ENCODE peak calls at places on chromosomes 1 and 21, in four cellular contexts. I is GM12891; C is EH; A is CD4-positive, alpha-beta T cell. R is an unnamed sample.

GRCh38 chr1:245768596-245768995 is 613.8 kb downstream of the KIF26B start:
- DNase-seq in A (no peak), C (no peak), I (no peak), R (no peak)

GRCh38 chr1:48235652-48236051 is 13.1 kb downstream of the SLC5A9 start:
- DNase-seq in C (no peak), I (no peak), A (no peak), R (no peak)

GRCh38 chr1:147245586-147246021 is 3.1 kb downstream of the CHD1L start:
- DNase-seq in A (no peak), C (no peak), I (no peak), R (no peak)

GRCh38 chr1:178283409-178283808 is 189.5 kb downstream of the RASAL2 start:
- DNase-seq in I (no peak), C (no peak), A (no peak), R (peak)

GRCh38 chr1:31891280-31891679 is 46.9 kb downstream of the PTP4A2 start:
- DNase-seq in C (no peak), I (no peak), A (no peak), R (no peak)

GRCh38 chr1:1173793-1174415 is at the start of gene TTLL10:
- DNase-seq in A (peak), C (no peak), I (no peak), R (no peak)

GRCh38 chr1:185695299-185695698 is 38.9 kb upstream of the HMCN1 start:
- DNase-seq in I (no peak), C (no peak), A (no peak), R (peak)

GRCh38 chr1:59116920-59117542 is 179.9 kb upstream of the FGGY start:
- DNase-seq in A (no peak), C (peak), I (no peak), R (no peak)

GRCh38 chr1:167520711-167521206 is 2.4 kb upstream of the CD247 start:
- DNase-seq in C (no peak), A (no peak), I (no peak), R (no peak)

GRCh38 chr1:204989266-204990058 is 53.5 kb upstream of the CNTN2 start:
- DNase-seq in C (peak), A (peak), I (peak), R (peak)

GRCh38 chr1:67688526-67689219 is 3.7 kb downstream of the GADD45A start:
- DNase-seq in A (no peak), C (no peak), I (no peak), R (no peak)

GRCh38 chr1:2999571-2999970 is 21.7 kb upstream of the ACTRT2 start:
- DNase-seq in A (no peak), I (no peak), C (no peak), R (no peak)

GRCh38 chr1:240967070-240967724 is 355.2 kb upstream of the GREM2 start:
- DNase-seq in I (no peak), C (peak), A (no peak), R (peak)

GRCh38 chr1:180002437-180002836 is 47.8 kb downstream of the CEP350 start:
- DNase-seq in C (peak), A (no peak), I (no peak), R (no peak)

GRCh38 chr1:111924786-111925185 is 64.7 kb downstream of the KCND3 start:
- DNase-seq in A (no peak), I (no peak), C (no peak), R (no peak)

GRCh38 chr1:69196071-69196470 is 371.7 kb upstream of the LRRC7 start:
- DNase-seq in C (no peak), A (no peak), I (no peak), R (no peak)

GRCh38 chr1:199282910-199283309 is 644.1 kb downstream of the PTPRC start:
- DNase-seq in I (no peak), A (no peak), C (peak), R (no peak)

GRCh38 chr1:68438310-68438709 is 11.4 kb downstream of the RPE65 start:
- DNase-seq in A (no peak), C (no peak), I (no peak), R (no peak)

GRCh38 chr1:26283871-26284596 is 4.1 kb downstream of the SH3BGRL3 start:
- DNase-seq in C (no peak), A (no peak), I (no peak), R (no peak)

GRCh38 chr1:163231385-163231784 is 28.7 kb upstream of the RGS5 start:
- DNase-seq in A (no peak), I (no peak), C (peak), R (no peak)

GRCh38 chr1:212315907-212316306 is 30.7 kb downstream of the PPP2R5A start:
- DNase-seq in A (no peak), I (no peak), C (peak), R (peak)

GRCh38 chr1:30117685-30118084 is 605.7 kb downstream of the MATN1 start:
- DNase-seq in A (no peak), I (no peak), C (peak), R (peak)

GRCh38 chr1:192539450-192540132 is 36.0 kb upstream of the RGS1 start:
- DNase-seq in I (no peak), A (no peak), C (peak), R (peak)

GRCh38 chr21:28334407-28334806 is 658.3 kb downstream of the LTN1 start:
- DNase-seq in C (no peak), I (no peak), A (no peak), R (no peak)

GRCh38 chr1:147225193-147225730 is at the start of gene FMO5:
- DNase-seq in C (peak), A (peak), I (peak), R (peak)

GRCh38 chr1:55217226-55217996 is 2.2 kb upstream of the USP24 start:
- DNase-seq in I (no peak), C (peak), A (no peak), R (peak)

GRCh38 chr1:36968730-36969129 is 65.6 kb downstream of the GRIK3 start:
- DNase-seq in I (no peak), A (no peak), C (no peak), R (no peak)

GRCh38 chr1:6125366-6125765 is 54.8 kb downstream of the CHD5 start:
- DNase-seq in C (no peak), I (no peak), A (no peak), R (no peak)

GRCh38 chr1:78340006-78340405 is 150.8 kb upstream of the PTGFR start:
- DNase-seq in C (peak), A (no peak), I (no peak), R (no peak)

GRCh38 chr1:226741009-226741408 is 1.9 kb upstream of the ITPKB start:
- DNase-seq in A (no peak), I (no peak), C (no peak), R (peak)

GRCh38 chr1:6603851-6604558 is 1.3 kb upstream of the KLHL21 start:
- DNase-seq in C (peak), A (no peak), I (no peak), R (peak)

GRCh38 chr1:245245021-245245667 is 90.4 kb downstream of the KIF26B start:
- DNase-seq in A (no peak), I (no peak), C (no peak), R (no peak)

R was measured in SK-MEL-5.